ENCODE peak calls at places on chromosomes 3 and 15, in eight cellular contexts. One of them, this sample, is unnamed. For H3K4me1, the result is how much of the 10 kb centered on the place peaks cover.

GRCh38 chr3:122497425-122497824 is 17.3 kb downstream of the KPNA1 start:
- DNase-seq in H1: no peak
- DNase-seq in stomach: no peak
- DNase-seq in ovary: no peak
- DNase-seq in GM12878: peak
- DNase-seq in SK-N-SH: no peak
- DNase-seq in A549: no peak
- DNase-seq in transverse colon: no peak
- DNase-seq in this sample: no peak

GRCh38 chr3:56800373-56801150 is 1.2 kb downstream of the ARHGEF3 start:
- DNase-seq in H1: no peak
- DNase-seq in stomach: peak
- DNase-seq in ovary: no peak
- DNase-seq in GM12878: no peak
- DNase-seq in SK-N-SH: no peak
- DNase-seq in A549: no peak
- DNase-seq in transverse colon: peak
- DNase-seq in this sample: no peak

GRCh38 chr3:177622982-177623617 is 425.8 kb upstream of the TBL1XR1 start:
- DNase-seq in H1: no peak
- DNase-seq in stomach: no peak
- DNase-seq in ovary: no peak
- DNase-seq in GM12878: no peak
- DNase-seq in SK-N-SH: no peak
- DNase-seq in A549: no peak
- DNase-seq in transverse colon: no peak
- DNase-seq in this sample: no peak

GRCh38 chr3:32684029-32684799 is 774 bp upstream of the CNOT10 start:
- DNase-seq in H1: no peak
- DNase-seq in stomach: no peak
- DNase-seq in ovary: no peak
- DNase-seq in GM12878: no peak
- DNase-seq in SK-N-SH: no peak
- DNase-seq in A549: no peak
- DNase-seq in transverse colon: no peak
- DNase-seq in this sample: no peak

GRCh38 chr3:19931180-19931692 is 2.8 kb downstream of the EFHB start:
- DNase-seq in H1: no peak
- DNase-seq in stomach: no peak
- DNase-seq in ovary: no peak
- DNase-seq in GM12878: peak
- DNase-seq in SK-N-SH: no peak
- DNase-seq in A549: no peak
- DNase-seq in transverse colon: no peak
- DNase-seq in this sample: no peak

GRCh38 chr15:40782609-40783227 is 12.9 kb downstream of the C15orf62 start:
- DNase-seq in H1: peak
- DNase-seq in stomach: peak
- DNase-seq in ovary: no peak
- DNase-seq in GM12878: no peak
- DNase-seq in SK-N-SH: peak
- DNase-seq in A549: peak
- DNase-seq in transverse colon: peak
- DNase-seq in this sample: no peak

GRCh38 chr15:40047413-40048154 is 8.6 kb upstream of the SRP14 start:
- DNase-seq in H1: peak
- DNase-seq in stomach: peak
- DNase-seq in ovary: peak
- DNase-seq in GM12878: peak
- DNase-seq in SK-N-SH: no peak
- DNase-seq in A549: no peak
- DNase-seq in transverse colon: peak
- DNase-seq in this sample: no peak

GRCh38 chr15:62047278-62047847 is 12.9 kb downstream of the VPS13C start:
- DNase-seq in H1: no peak
- DNase-seq in stomach: no peak
- DNase-seq in ovary: no peak
- DNase-seq in GM12878: no peak
- DNase-seq in SK-N-SH: no peak
- DNase-seq in A549: no peak
- DNase-seq in transverse colon: no peak
- DNase-seq in this sample: no peak

GRCh38 chr3:174097686-174098085 is 700.1 kb downstream of the NLGN1 start:
- DNase-seq in H1: no peak
- DNase-seq in stomach: no peak
- DNase-seq in ovary: no peak
- DNase-seq in GM12878: no peak
- DNase-seq in SK-N-SH: no peak
- DNase-seq in A549: no peak
- DNase-seq in transverse colon: no peak
- DNase-seq in this sample: no peak

GRCh38 chr3:45951946-45952345 is 8.7 kb downstream of the CXCR6 start:
- DNase-seq in H1: no peak
- DNase-seq in stomach: no peak
- DNase-seq in ovary: no peak
- DNase-seq in GM12878: no peak
- DNase-seq in SK-N-SH: no peak
- DNase-seq in A549: no peak
- DNase-seq in transverse colon: no peak
- DNase-seq in this sample: no peak

GRCh38 chr3:86147119-86147518 is 843.8 kb downstream of the VGLL3 start:
- DNase-seq in H1: no peak
- DNase-seq in stomach: no peak
- DNase-seq in ovary: no peak
- DNase-seq in GM12878: no peak
- DNase-seq in SK-N-SH: no peak
- DNase-seq in A549: no peak
- DNase-seq in transverse colon: no peak
- DNase-seq in this sample: no peak

GRCh38 chr3:4633078-4634004 is 140.2 kb downstream of the ITPR1 start:
- DNase-seq in H1: no peak
- DNase-seq in stomach: no peak
- DNase-seq in ovary: no peak
- DNase-seq in GM12878: peak
- DNase-seq in SK-N-SH: peak
- DNase-seq in A549: peak
- DNase-seq in transverse colon: no peak
- DNase-seq in this sample: peak

GRCh38 chr15:26893351-26894065 is 26.6 kb downstream of the GABRA5 start:
- DNase-seq in H1: no peak
- DNase-seq in stomach: no peak
- DNase-seq in ovary: no peak
- DNase-seq in GM12878: no peak
- DNase-seq in SK-N-SH: no peak
- DNase-seq in A549: no peak
- DNase-seq in transverse colon: no peak
- DNase-seq in this sample: no peak

GRCh38 chr3:186609247-186609868 is 3.5 kb upstream of the AHSG start:
- DNase-seq in H1: no peak
- DNase-seq in stomach: peak
- DNase-seq in ovary: no peak
- DNase-seq in GM12878: no peak
- DNase-seq in SK-N-SH: no peak
- DNase-seq in A549: no peak
- DNase-seq in transverse colon: no peak
- DNase-seq in this sample: no peak

GRCh38 chr3:66153471-66153870 is 67.3 kb upstream of the SLC25A26 start:
- DNase-seq in H1: no peak
- DNase-seq in stomach: no peak
- DNase-seq in ovary: no peak
- DNase-seq in GM12878: no peak
- DNase-seq in SK-N-SH: no peak
- DNase-seq in A549: no peak
- DNase-seq in transverse colon: no peak
- DNase-seq in this sample: no peak

GRCh38 chr3:162879163-162879562 is 1382.6 kb downstream of the OTOL1 start:
- DNase-seq in H1: no peak
- DNase-seq in stomach: no peak
- DNase-seq in ovary: no peak
- DNase-seq in GM12878: no peak
- DNase-seq in SK-N-SH: no peak
- DNase-seq in A549: no peak
- DNase-seq in transverse colon: no peak
- DNase-seq in this sample: no peak
- H3K4me1 ChIP-seq in H1: under half
- H3K4me1 ChIP-seq in stomach: under half
- H3K4me1 ChIP-seq in ovary: under half
- H3K4me1 ChIP-seq in GM12878: under half
- H3K4me1 ChIP-seq in SK-N-SH: under half
- H3K4me1 ChIP-seq in A549: under half
- H3K4me1 ChIP-seq in transverse colon: under half
- H3K4me1 ChIP-seq in this sample: under half

GRCh38 chr3:130699765-130700164 is 46.9 kb downstream of the PIK3R4 start:
- DNase-seq in H1: no peak
- DNase-seq in stomach: no peak
- DNase-seq in ovary: no peak
- DNase-seq in GM12878: no peak
- DNase-seq in SK-N-SH: no peak
- DNase-seq in A549: peak
- DNase-seq in transverse colon: no peak
- DNase-seq in this sample: no peak
- TF ChIP-seq EP300 in H1: no peak
- TF ChIP-seq EP300 in stomach: no peak
- TF ChIP-seq EP300 in ovary: no peak
- TF ChIP-seq EP300 in GM12878: no peak
- TF ChIP-seq EP300 in SK-N-SH: no peak
- TF ChIP-seq EP300 in A549: no peak
- TF ChIP-seq EP300 in transverse colon: no peak
- TF ChIP-seq EP300 in this sample: no peak

DNA sequence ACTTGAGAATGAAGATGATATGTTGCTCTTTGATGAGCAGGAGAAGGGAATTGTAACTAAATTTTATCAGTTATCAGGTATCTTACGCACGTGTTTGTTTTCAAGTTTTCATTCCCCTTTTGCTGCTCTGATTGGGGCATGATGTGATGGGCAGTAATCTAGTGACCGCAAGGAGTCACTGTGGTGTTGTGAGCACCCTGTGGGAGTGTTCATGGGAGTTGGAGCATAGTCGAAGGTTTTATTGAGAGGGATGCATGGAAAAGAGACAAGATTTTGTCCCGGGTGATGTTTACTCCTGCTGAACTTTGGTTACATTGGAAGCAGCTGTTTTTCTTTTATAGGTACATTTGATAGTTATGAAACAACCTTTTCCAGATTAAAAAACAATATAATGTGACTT is 2.1 kb downstream of the FAN1 start:
- DNase-seq in H1: no peak
- DNase-seq in stomach: no peak
- DNase-seq in ovary: no peak
- DNase-seq in GM12878: no peak
- DNase-seq in SK-N-SH: no peak
- DNase-seq in A549: no peak
- DNase-seq in transverse colon: peak
- DNase-seq in this sample: no peak
- TF ChIP-seq CTCF in H1: peak
- TF ChIP-seq CTCF in stomach: no peak
- TF ChIP-seq CTCF in ovary: no peak
- TF ChIP-seq CTCF in GM12878: no peak
- TF ChIP-seq CTCF in SK-N-SH: peak
- TF ChIP-seq CTCF in A549: peak
- TF ChIP-seq CTCF in transverse colon: peak
- TF ChIP-seq CTCF in this sample: no peak

GRCh38 chr15:44157679-44158078 is 37.4 kb downstream of the FRMD5 start:
- DNase-seq in H1: no peak
- DNase-seq in stomach: no peak
- DNase-seq in ovary: no peak
- DNase-seq in GM12878: no peak
- DNase-seq in SK-N-SH: no peak
- DNase-seq in A549: peak
- DNase-seq in transverse colon: no peak
- DNase-seq in this sample: no peak

GRCh38 chr15:44163370-44163769 is 31.7 kb downstream of the FRMD5 start:
- DNase-seq in H1: no peak
- DNase-seq in stomach: no peak
- DNase-seq in ovary: no peak
- DNase-seq in GM12878: no peak
- DNase-seq in SK-N-SH: no peak
- DNase-seq in A549: no peak
- DNase-seq in transverse colon: no peak
- DNase-seq in this sample: no peak

GRCh38 chr15:44158111-44158510 is 37.0 kb downstream of the FRMD5 start:
- DNase-seq in H1: no peak
- DNase-seq in stomach: no peak
- DNase-seq in ovary: no peak
- DNase-seq in GM12878: no peak
- DNase-seq in SK-N-SH: no peak
- DNase-seq in A549: no peak
- DNase-seq in transverse colon: no peak
- DNase-seq in this sample: no peak

GRCh38 chr15:44159492-44159891 is 35.6 kb downstream of the FRMD5 start:
- DNase-seq in H1: no peak
- DNase-seq in stomach: no peak
- DNase-seq in ovary: no peak
- DNase-seq in GM12878: no peak
- DNase-seq in SK-N-SH: no peak
- DNase-seq in A549: no peak
- DNase-seq in transverse colon: no peak
- DNase-seq in this sample: no peak
- H3K4me1 ChIP-seq in H1: under half
- H3K4me1 ChIP-seq in stomach: under half
- H3K4me1 ChIP-seq in ovary: under half
- H3K4me1 ChIP-seq in GM12878: under half
- H3K4me1 ChIP-seq in SK-N-SH: under half
- H3K4me1 ChIP-seq in A549: under half
- H3K4me1 ChIP-seq in transverse colon: under half
- H3K4me1 ChIP-seq in this sample: under half

DNA sequence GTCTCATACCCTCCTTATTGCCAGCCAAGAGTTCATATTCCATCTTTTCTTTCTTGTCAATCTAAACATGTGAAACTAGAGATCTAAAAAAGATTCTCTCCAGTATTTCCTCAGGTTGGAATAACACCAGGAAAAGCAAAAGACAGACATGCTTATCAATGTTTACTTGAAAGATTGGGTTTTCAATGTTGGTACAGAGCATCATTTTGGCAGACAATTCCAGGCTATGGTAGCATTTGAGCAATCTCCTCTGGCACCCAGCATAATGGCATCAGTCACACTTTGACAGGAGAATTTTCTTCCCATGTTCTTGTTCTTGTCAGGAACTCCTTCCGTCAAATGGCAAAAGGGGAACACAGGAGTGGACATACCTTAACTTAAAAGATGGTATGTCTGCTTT is 61.0 kb upstream of the RARB start:
- DNase-seq in H1: no peak
- DNase-seq in stomach: no peak
- DNase-seq in ovary: no peak
- DNase-seq in GM12878: no peak
- DNase-seq in SK-N-SH: no peak
- DNase-seq in A549: no peak
- DNase-seq in transverse colon: no peak
- DNase-seq in this sample: no peak
- TF ChIP-seq EP300 in H1: no peak
- TF ChIP-seq EP300 in stomach: no peak
- TF ChIP-seq EP300 in ovary: no peak
- TF ChIP-seq EP300 in GM12878: no peak
- TF ChIP-seq EP300 in SK-N-SH: no peak
- TF ChIP-seq EP300 in A549: no peak
- TF ChIP-seq EP300 in transverse colon: no peak
- TF ChIP-seq EP300 in this sample: no peak

GRCh38 chr3:125582707-125583106 is 12.6 kb downstream of the OSBPL11 start:
- DNase-seq in H1: no peak
- DNase-seq in stomach: no peak
- DNase-seq in ovary: no peak
- DNase-seq in GM12878: no peak
- DNase-seq in SK-N-SH: peak
- DNase-seq in A549: no peak
- DNase-seq in transverse colon: no peak
- DNase-seq in this sample: no peak
- TF ChIP-seq CTCF in H1: no peak
- TF ChIP-seq CTCF in stomach: no peak
- TF ChIP-seq CTCF in ovary: no peak
- TF ChIP-seq CTCF in GM12878: peak
- TF ChIP-seq CTCF in SK-N-SH: peak
- TF ChIP-seq CTCF in A549: no peak
- TF ChIP-seq CTCF in transverse colon: no peak
- TF ChIP-seq CTCF in this sample: no peak

This sample was measured in tibial nerve.